ENCODE peak calls at places on chromosomes 12 and 14, in nine cellular contexts. T is NCI-H446; B is naive thymus-derived CD8-positive, alpha-beta T cell; G is AG04450; C is left ventricle myocardium inferior; V is T-helper 2 cell; W is foreskin fibroblast; S is AG10803; Q is CD4-positive, alpha-beta memory T cell. E is an unnamed sample.

GRCh38 chr14:68762944-68763831 is 29.7 kb downstream of the ZFP36L1 start:
- DNase-seq in T (no peak), B (no peak), G (no peak), C (peak), V (no peak), W (peak), S (peak), Q (no peak), E (peak)

GRCh38 chr12:70660620-70661219 is 23.5 kb upstream of the PTPRB start:
- DNase-seq in T (no peak), B (no peak), G (no peak), C (peak), V (no peak), W (peak), S (peak), Q (peak), E (peak)

GRCh38 chr14:55388160-55388559 is 23.5 kb downstream of the ATG14 start:
- DNase-seq in T (no peak), B (no peak), G (peak), C (no peak), V (no peak), W (peak), S (peak), Q (no peak), E (peak)

GRCh38 chr14:104388011-104388521 is 191.5 kb upstream of the C14orf180 start:
- DNase-seq in T (no peak), B (peak), G (no peak), C (no peak), V (no peak), W (no peak), S (no peak), Q (no peak), E (no peak)

GRCh38 chr14:23360496-23360895 is 4.5 kb downstream of the EFS start:
- DNase-seq in T (no peak), B (no peak), G (no peak), C (no peak), V (no peak), W (no peak), S (no peak), Q (no peak), E (no peak)

GRCh38 chr12:82896979-82897378 is 210.3 kb downstream of the TMTC2 start:
- DNase-seq in T (no peak), B (no peak), G (no peak), C (no peak), V (no peak), W (no peak), S (no peak), Q (no peak), E (peak)

GRCh38 chr12:131863711-131864396 is 30.6 kb upstream of the ULK1 start:
- DNase-seq in T (no peak), B (no peak), G (no peak), C (no peak), V (no peak), W (no peak), S (no peak), Q (no peak), E (no peak)

GRCh38 chr12:122457627-122458026 is 35.2 kb upstream of the CLIP1 start:
- DNase-seq in T (no peak), B (no peak), G (no peak), C (no peak), V (no peak), W (no peak), S (no peak), Q (no peak), E (no peak)

GRCh38 chr12:76018111-76018510 is 13.5 kb downstream of the PHLDA1 start:
- DNase-seq in T (no peak), B (no peak), G (no peak), C (peak), V (no peak), W (no peak), S (peak), Q (no peak), E (peak)

GRCh38 chr12:120529641-120530314 is 820 bp upstream of the COQ5 start:
- DNase-seq in T (no peak), B (no peak), G (no peak), C (no peak), V (no peak), W (no peak), S (peak), Q (no peak), E (peak)

GRCh38 chr12:50699149-50699548 is 64.8 kb upstream of the ATF1 start:
- DNase-seq in T (no peak), B (no peak), G (no peak), C (no peak), V (no peak), W (no peak), S (no peak), Q (no peak), E (no peak)

GRCh38 chr12:123948401-123949117 is 24.1 kb downstream of the CCDC92 start:
- DNase-seq in T (no peak), B (no peak), G (no peak), C (no peak), V (no peak), W (no peak), S (no peak), Q (no peak), E (no peak)

GRCh38 chr12:92701441-92701840 is 1.3 kb upstream of the PLEKHG7 start:
- DNase-seq in T (no peak), B (no peak), G (no peak), C (no peak), V (no peak), W (no peak), S (no peak), Q (no peak), E (no peak)

GRCh38 chr12:43267782-43268181 is 284.2 kb downstream of the ADAMTS20 start:
- DNase-seq in T (no peak), B (no peak), G (no peak), C (no peak), V (no peak), W (no peak), S (no peak), Q (no peak), E (no peak)

GRCh38 chr14:44339256-44339655 is 167.8 kb downstream of the FSCB start:
- DNase-seq in T (no peak), B (no peak), G (no peak), C (no peak), V (no peak), W (no peak), S (no peak), Q (no peak), E (peak)

GRCh38 chr14:100878271-100879146 is 25.0 kb downstream of the RTL1 start:
- DNase-seq in T (no peak), B (no peak), G (no peak), C (peak), V (no peak), W (no peak), S (no peak), Q (no peak), E (no peak)

GRCh38 chr14:86481105-86481504 is 951.2 kb downstream of the FLRT2 start:
- DNase-seq in T (no peak), B (no peak), G (no peak), C (no peak), V (no peak), W (no peak), S (no peak), Q (no peak), E (peak)

GRCh38 chr12:121669525-121669908 is at the start of gene MORN3:
- DNase-seq in T (no peak), B (no peak), G (no peak), C (no peak), V (no peak), W (no peak), S (no peak), Q (no peak), E (no peak)

GRCh38 chr14:20438664-20439063 is 2.7 kb upstream of the KLHL33 start:
- DNase-seq in T (no peak), B (no peak), G (no peak), C (no peak), V (no peak), W (no peak), S (no peak), Q (no peak), E (no peak)

GRCh38 chr12:9928607-9929006 is 3.6 kb downstream of the CLEC2A start:
- DNase-seq in T (no peak), B (no peak), G (no peak), C (no peak), V (no peak), W (no peak), S (no peak), Q (no peak), E (no peak)

GRCh38 chr14:44981198-44981597 is 19.2 kb downstream of the TOGARAM1 start:
- DNase-seq in T (peak), B (no peak), G (no peak), C (no peak), V (no peak), W (no peak), S (no peak), Q (no peak), E (no peak)

GRCh38 chr12:76399040-76399439 is 50.8 kb upstream of the BBS10 start:
- DNase-seq in T (no peak), B (no peak), G (no peak), C (no peak), V (no peak), W (no peak), S (no peak), Q (no peak), E (no peak)

GRCh38 chr12:80282761-80283160 is 161.3 kb upstream of the PTPRQ start:
- DNase-seq in T (no peak), B (no peak), G (no peak), C (no peak), V (no peak), W (peak), S (peak), Q (no peak), E (peak)

GRCh38 chr12:116171549-116171948 is 105.9 kb downstream of the MED13L start:
- DNase-seq in T (no peak), B (no peak), G (no peak), C (no peak), V (no peak), W (no peak), S (no peak), Q (no peak), E (peak)

GRCh38 chr12:91882910-91883309 is 262.7 kb downstream of the BTG1 start:
- DNase-seq in T (no peak), B (no peak), G (no peak), C (no peak), V (no peak), W (no peak), S (no peak), Q (no peak), E (no peak)

GRCh38 chr12:48119834-48120195 is 651 bp downstream of the PFKM start:
- DNase-seq in T (no peak), B (no peak), G (no peak), C (no peak), V (no peak), W (no peak), S (no peak), Q (no peak), E (peak)

GRCh38 chr14:54642950-54643695 is 76.2 kb downstream of the SAMD4A start:
- DNase-seq in T (no peak), B (no peak), G (no peak), C (no peak), V (no peak), W (no peak), S (peak), Q (peak), E (peak)

GRCh38 chr12:51834411-51834810 is 14.1 kb downstream of the FIGNL2 start:
- DNase-seq in T (no peak), B (no peak), G (no peak), C (no peak), V (no peak), W (no peak), S (no peak), Q (no peak), E (no peak)

GRCh38 chr12:25001311-25001710 is 52.4 kb upstream of the BCAT1 start:
- DNase-seq in T (no peak), B (no peak), G (no peak), C (no peak), V (no peak), W (no peak), S (no peak), Q (no peak), E (peak)

GRCh38 chr12:103548622-103549601 is 38.2 kb upstream of the STAB2 start:
- DNase-seq in T (peak), B (peak), G (peak), C (peak), V (peak), W (peak), S (peak), Q (peak), E (peak)

GRCh38 chr12:25264015-25264582 is 13.4 kb upstream of the KRAS start:
- DNase-seq in T (no peak), B (no peak), G (no peak), C (no peak), V (no peak), W (no peak), S (no peak), Q (no peak), E (no peak)

GRCh38 chr12:107404981-107405380 is 280.6 kb upstream of the PWP1 start:
- DNase-seq in T (peak), B (no peak), G (no peak), C (no peak), V (no peak), W (no peak), S (peak), Q (no peak), E (peak)

GRCh38 chr12:48882325-48882687 is 16.6 kb upstream of the RND1 start:
- DNase-seq in T (no peak), B (no peak), G (no peak), C (no peak), V (no peak), W (peak), S (peak), Q (no peak), E (peak)

E was measured in IMR-90.